ENCODE peak calls at places on chromosomes 13 and 19, in four cellular contexts. Z, G, T and E are unnamed samples.

GRCh38 chr19:47020992-47021496 is 1.4 kb downstream of the NPAS1 start:
- DNase-seq in T (no peak), Z (no peak), G (no peak), E (no peak)

GRCh38 chr19:19185853-19186728 is 5.9 kb downstream of the BORCS8 start:
- DNase-seq in G (peak; percentile 69), T (peak; percentile 27), Z (no peak), E (peak; percentile 75)

GRCh38 chr19:10748924-10749434 is 31.1 kb downstream of the DNM2 start:
- DNase-seq in G (no peak), Z (no peak), T (no peak), E (no peak)

GRCh38 chr13:50948576-50948975 is 39.0 kb downstream of the RNASEH2B start:
- DNase-seq in T (no peak), Z (no peak), G (no peak), E (no peak)

GRCh38 chr13:101423872-101424271 is 7.6 kb upstream of the NALCN start:
- DNase-seq in T (no peak), Z (no peak), G (no peak), E (no peak)

GRCh38 chr13:28582225-28582891 is 76.6 kb upstream of the POMP start:
- DNase-seq in T (peak; percentile 9), G (peak; percentile 2), Z (no peak), E (no peak)

GRCh38 chr13:108155185-108156106 is 59.9 kb downstream of the LIG4 start:
- DNase-seq in T (peak; percentile 24), G (peak; percentile 53), Z (no peak), E (peak; percentile 60)

GRCh38 chr13:42041684-42042035 is 6.8 kb upstream of the DGKH start:
- DNase-seq in Z (no peak), G (no peak), T (no peak), E (no peak)

GRCh38 chr19:46718157-46718933 is 1.4 kb upstream of the PRKD2 start:
- DNase-seq in T (no peak), G (peak; percentile 85), Z (no peak), E (peak; percentile 83)

GRCh38 chr13:36918246-36919060 is 1.6 kb downstream of the SMAD9 start:
- DNase-seq in G (no peak), T (no peak), Z (no peak), E (no peak)

GRCh38 chr19:15562145-15562544 is 52.9 kb upstream of the CYP4F8 start:
- DNase-seq in Z (no peak), G (no peak), T (no peak), E (no peak)

GRCh38 chr19:14674764-14675163 is at the start of gene ADGRE3:
- DNase-seq in Z (no peak), T (no peak), G (no peak), E (no peak)